ENCODE peak calls at places on chromosomes 7 and 10, in ten cellular contexts. One of them, this sample, is unnamed.

GRCh38 chr10:77805676-77806075 is 120.9 kb downstream of the DLG5 start:
- DNase-seq in iPS-NIHi11: no peak
- DNase-seq in OCI-LY7: no peak
- DNase-seq in CD4-positive, CD25-positive, alpha-beta regulatory T cell: no peak
- DNase-seq in hippocampal formation: no peak
- DNase-seq in AG04450: no peak
- DNase-seq in brain microvascular endothelial cell: no peak
- DNase-seq in CD8-positive, alpha-beta memory T cell: no peak
- DNase-seq in astrocyte of the hippocampus: no peak
- DNase-seq in heart right ventricle: no peak
- DNase-seq in this sample: no peak

GRCh38 chr10:70052462-70053211 is at the start of gene MACROH2A2:
- DNase-seq in iPS-NIHi11: peak
- DNase-seq in OCI-LY7: no peak
- DNase-seq in CD4-positive, CD25-positive, alpha-beta regulatory T cell: no peak
- DNase-seq in hippocampal formation: peak
- DNase-seq in AG04450: no peak
- DNase-seq in brain microvascular endothelial cell: peak
- DNase-seq in CD8-positive, alpha-beta memory T cell: no peak
- DNase-seq in astrocyte of the hippocampus: peak
- DNase-seq in heart right ventricle: peak
- DNase-seq in this sample: peak

GRCh38 chr10:85976267-85976793 is 390.3 kb downstream of the GRID1 start:
- DNase-seq in iPS-NIHi11: peak
- DNase-seq in OCI-LY7: no peak
- DNase-seq in CD4-positive, CD25-positive, alpha-beta regulatory T cell: no peak
- DNase-seq in hippocampal formation: no peak
- DNase-seq in AG04450: no peak
- DNase-seq in brain microvascular endothelial cell: no peak
- DNase-seq in CD8-positive, alpha-beta memory T cell: no peak
- DNase-seq in astrocyte of the hippocampus: no peak
- DNase-seq in heart right ventricle: no peak
- DNase-seq in this sample: no peak

GRCh38 chr7:38463277-38464224 is 167.6 kb downstream of the AMPH start:
- DNase-seq in iPS-NIHi11: no peak
- DNase-seq in OCI-LY7: no peak
- DNase-seq in CD4-positive, CD25-positive, alpha-beta regulatory T cell: no peak
- DNase-seq in hippocampal formation: no peak
- DNase-seq in AG04450: peak
- DNase-seq in brain microvascular endothelial cell: peak
- DNase-seq in CD8-positive, alpha-beta memory T cell: peak
- DNase-seq in astrocyte of the hippocampus: peak
- DNase-seq in heart right ventricle: peak
- DNase-seq in this sample: no peak

GRCh38 chr10:55491712-55492111 is 690.7 kb upstream of the PCDH15 start:
- DNase-seq in iPS-NIHi11: no peak
- DNase-seq in OCI-LY7: no peak
- DNase-seq in CD4-positive, CD25-positive, alpha-beta regulatory T cell: no peak
- DNase-seq in hippocampal formation: no peak
- DNase-seq in AG04450: no peak
- DNase-seq in brain microvascular endothelial cell: no peak
- DNase-seq in CD8-positive, alpha-beta memory T cell: no peak
- DNase-seq in astrocyte of the hippocampus: no peak
- DNase-seq in heart right ventricle: no peak
- DNase-seq in this sample: no peak

GRCh38 chr7:19069842-19070241 is 47.6 kb downstream of the TWIST1 start:
- DNase-seq in iPS-NIHi11: peak
- DNase-seq in OCI-LY7: no peak
- DNase-seq in CD4-positive, CD25-positive, alpha-beta regulatory T cell: no peak
- DNase-seq in hippocampal formation: no peak
- DNase-seq in AG04450: no peak
- DNase-seq in brain microvascular endothelial cell: no peak
- DNase-seq in CD8-positive, alpha-beta memory T cell: no peak
- DNase-seq in astrocyte of the hippocampus: no peak
- DNase-seq in heart right ventricle: no peak
- DNase-seq in this sample: no peak

GRCh38 chr10:30248728-30249127 is 100.3 kb downstream of the MTPAP start:
- DNase-seq in iPS-NIHi11: no peak
- DNase-seq in OCI-LY7: no peak
- DNase-seq in CD4-positive, CD25-positive, alpha-beta regulatory T cell: no peak
- DNase-seq in hippocampal formation: no peak
- DNase-seq in AG04450: no peak
- DNase-seq in brain microvascular endothelial cell: no peak
- DNase-seq in CD8-positive, alpha-beta memory T cell: no peak
- DNase-seq in astrocyte of the hippocampus: no peak
- DNase-seq in heart right ventricle: no peak
- DNase-seq in this sample: no peak

GRCh38 chr10:78343266-78343665 is 309.6 kb downstream of the RPS24 start:
- DNase-seq in iPS-NIHi11: no peak
- DNase-seq in OCI-LY7: no peak
- DNase-seq in CD4-positive, CD25-positive, alpha-beta regulatory T cell: no peak
- DNase-seq in hippocampal formation: no peak
- DNase-seq in AG04450: no peak
- DNase-seq in brain microvascular endothelial cell: no peak
- DNase-seq in CD8-positive, alpha-beta memory T cell: no peak
- DNase-seq in astrocyte of the hippocampus: no peak
- DNase-seq in heart right ventricle: no peak
- DNase-seq in this sample: no peak

GRCh38 chr10:29535012-29535777 is 99.6 kb downstream of the SVIL start:
- DNase-seq in iPS-NIHi11: peak
- DNase-seq in OCI-LY7: no peak
- DNase-seq in CD4-positive, CD25-positive, alpha-beta regulatory T cell: no peak
- DNase-seq in hippocampal formation: peak
- DNase-seq in AG04450: peak
- DNase-seq in brain microvascular endothelial cell: peak
- DNase-seq in CD8-positive, alpha-beta memory T cell: no peak
- DNase-seq in astrocyte of the hippocampus: peak
- DNase-seq in heart right ventricle: no peak
- DNase-seq in this sample: peak

GRCh38 chr7:131225619-131226101 is 102.0 kb upstream of the MKLN1 start:
- DNase-seq in iPS-NIHi11: peak
- DNase-seq in OCI-LY7: no peak
- DNase-seq in CD4-positive, CD25-positive, alpha-beta regulatory T cell: no peak
- DNase-seq in hippocampal formation: no peak
- DNase-seq in AG04450: no peak
- DNase-seq in brain microvascular endothelial cell: no peak
- DNase-seq in CD8-positive, alpha-beta memory T cell: no peak
- DNase-seq in astrocyte of the hippocampus: peak
- DNase-seq in heart right ventricle: peak
- DNase-seq in this sample: no peak

GRCh38 chr10:78754269-78755074 is 314.3 kb upstream of the ZMIZ1 start:
- DNase-seq in iPS-NIHi11: peak
- DNase-seq in OCI-LY7: no peak
- DNase-seq in CD4-positive, CD25-positive, alpha-beta regulatory T cell: no peak
- DNase-seq in hippocampal formation: no peak
- DNase-seq in AG04450: peak
- DNase-seq in brain microvascular endothelial cell: peak
- DNase-seq in CD8-positive, alpha-beta memory T cell: no peak
- DNase-seq in astrocyte of the hippocampus: peak
- DNase-seq in heart right ventricle: no peak
- DNase-seq in this sample: no peak

GRCh38 chr10:34206078-34206477 is 609.0 kb downstream of the PARD3 start:
- DNase-seq in iPS-NIHi11: no peak
- DNase-seq in OCI-LY7: no peak
- DNase-seq in CD4-positive, CD25-positive, alpha-beta regulatory T cell: no peak
- DNase-seq in hippocampal formation: no peak
- DNase-seq in AG04450: no peak
- DNase-seq in brain microvascular endothelial cell: no peak
- DNase-seq in CD8-positive, alpha-beta memory T cell: no peak
- DNase-seq in astrocyte of the hippocampus: no peak
- DNase-seq in heart right ventricle: no peak
- DNase-seq in this sample: no peak

GRCh38 chr7:76386691-76387260 is 22.7 kb downstream of the SSC4D start:
- DNase-seq in iPS-NIHi11: no peak
- DNase-seq in OCI-LY7: no peak
- DNase-seq in CD4-positive, CD25-positive, alpha-beta regulatory T cell: no peak
- DNase-seq in hippocampal formation: no peak
- DNase-seq in AG04450: no peak
- DNase-seq in brain microvascular endothelial cell: no peak
- DNase-seq in CD8-positive, alpha-beta memory T cell: no peak
- DNase-seq in astrocyte of the hippocampus: peak
- DNase-seq in heart right ventricle: no peak
- DNase-seq in this sample: no peak

GRCh38 chr7:149790754-149791360 is 17.5 kb upstream of the ZNF467 start:
- DNase-seq in iPS-NIHi11: no peak
- DNase-seq in OCI-LY7: no peak
- DNase-seq in CD4-positive, CD25-positive, alpha-beta regulatory T cell: no peak
- DNase-seq in hippocampal formation: no peak
- DNase-seq in AG04450: no peak
- DNase-seq in brain microvascular endothelial cell: no peak
- DNase-seq in CD8-positive, alpha-beta memory T cell: no peak
- DNase-seq in astrocyte of the hippocampus: no peak
- DNase-seq in heart right ventricle: no peak
- DNase-seq in this sample: no peak

GRCh38 chr10:71213127-71213616 is 802 bp downstream of the UNC5B start:
- DNase-seq in iPS-NIHi11: peak
- DNase-seq in OCI-LY7: peak
- DNase-seq in CD4-positive, CD25-positive, alpha-beta regulatory T cell: no peak
- DNase-seq in hippocampal formation: no peak
- DNase-seq in AG04450: no peak
- DNase-seq in brain microvascular endothelial cell: peak
- DNase-seq in CD8-positive, alpha-beta memory T cell: no peak
- DNase-seq in astrocyte of the hippocampus: peak
- DNase-seq in heart right ventricle: no peak
- DNase-seq in this sample: no peak

GRCh38 chr10:5927306-5927705 is 37.3 kb downstream of the FBH1 start:
- DNase-seq in iPS-NIHi11: no peak
- DNase-seq in OCI-LY7: no peak
- DNase-seq in CD4-positive, CD25-positive, alpha-beta regulatory T cell: no peak
- DNase-seq in hippocampal formation: no peak
- DNase-seq in AG04450: peak
- DNase-seq in brain microvascular endothelial cell: no peak
- DNase-seq in CD8-positive, alpha-beta memory T cell: no peak
- DNase-seq in astrocyte of the hippocampus: peak
- DNase-seq in heart right ventricle: no peak
- DNase-seq in this sample: no peak

GRCh38 chr7:22129166-22129565 is 183.5 kb upstream of the CDCA7L start:
- DNase-seq in iPS-NIHi11: no peak
- DNase-seq in OCI-LY7: no peak
- DNase-seq in CD4-positive, CD25-positive, alpha-beta regulatory T cell: no peak
- DNase-seq in hippocampal formation: no peak
- DNase-seq in AG04450: no peak
- DNase-seq in brain microvascular endothelial cell: no peak
- DNase-seq in CD8-positive, alpha-beta memory T cell: no peak
- DNase-seq in astrocyte of the hippocampus: no peak
- DNase-seq in heart right ventricle: no peak
- DNase-seq in this sample: no peak

GRCh38 chr10:114551310-114551972 is 106.6 kb downstream of the ABLIM1 start:
- DNase-seq in iPS-NIHi11: no peak
- DNase-seq in OCI-LY7: no peak
- DNase-seq in CD4-positive, CD25-positive, alpha-beta regulatory T cell: no peak
- DNase-seq in hippocampal formation: no peak
- DNase-seq in AG04450: no peak
- DNase-seq in brain microvascular endothelial cell: no peak
- DNase-seq in CD8-positive, alpha-beta memory T cell: no peak
- DNase-seq in astrocyte of the hippocampus: peak
- DNase-seq in heart right ventricle: peak
- DNase-seq in this sample: no peak

GRCh38 chr7:135160858-135161653 is 9.5 kb downstream of the CYREN start:
- DNase-seq in iPS-NIHi11: no peak
- DNase-seq in OCI-LY7: peak
- DNase-seq in CD4-positive, CD25-positive, alpha-beta regulatory T cell: no peak
- DNase-seq in hippocampal formation: no peak
- DNase-seq in AG04450: no peak
- DNase-seq in brain microvascular endothelial cell: no peak
- DNase-seq in CD8-positive, alpha-beta memory T cell: no peak
- DNase-seq in astrocyte of the hippocampus: no peak
- DNase-seq in heart right ventricle: peak
- DNase-seq in this sample: no peak

GRCh38 chr7:130430841-130431713 is 9.7 kb downstream of the CEP41 start:
- DNase-seq in iPS-NIHi11: no peak
- DNase-seq in OCI-LY7: no peak
- DNase-seq in CD4-positive, CD25-positive, alpha-beta regulatory T cell: no peak
- DNase-seq in hippocampal formation: no peak
- DNase-seq in AG04450: peak
- DNase-seq in brain microvascular endothelial cell: peak
- DNase-seq in CD8-positive, alpha-beta memory T cell: no peak
- DNase-seq in astrocyte of the hippocampus: no peak
- DNase-seq in heart right ventricle: peak
- DNase-seq in this sample: no peak

GRCh38 chr10:119293368-119293767 is 86.0 kb downstream of the GRK5 start:
- DNase-seq in iPS-NIHi11: no peak
- DNase-seq in OCI-LY7: no peak
- DNase-seq in CD4-positive, CD25-positive, alpha-beta regulatory T cell: no peak
- DNase-seq in hippocampal formation: no peak
- DNase-seq in AG04450: no peak
- DNase-seq in brain microvascular endothelial cell: no peak
- DNase-seq in CD8-positive, alpha-beta memory T cell: no peak
- DNase-seq in astrocyte of the hippocampus: no peak
- DNase-seq in heart right ventricle: no peak
- DNase-seq in this sample: no peak

GRCh38 chr10:75613685-75614587 is 182.5 kb downstream of the LRMDA start:
- DNase-seq in iPS-NIHi11: no peak
- DNase-seq in OCI-LY7: no peak
- DNase-seq in CD4-positive, CD25-positive, alpha-beta regulatory T cell: no peak
- DNase-seq in hippocampal formation: no peak
- DNase-seq in AG04450: no peak
- DNase-seq in brain microvascular endothelial cell: no peak
- DNase-seq in CD8-positive, alpha-beta memory T cell: no peak
- DNase-seq in astrocyte of the hippocampus: no peak
- DNase-seq in heart right ventricle: no peak
- DNase-seq in this sample: no peak

GRCh38 chr7:91569702-91570457 is 305.6 kb downstream of the FZD1 start:
- DNase-seq in iPS-NIHi11: no peak
- DNase-seq in OCI-LY7: no peak
- DNase-seq in CD4-positive, CD25-positive, alpha-beta regulatory T cell: no peak
- DNase-seq in hippocampal formation: no peak
- DNase-seq in AG04450: no peak
- DNase-seq in brain microvascular endothelial cell: no peak
- DNase-seq in CD8-positive, alpha-beta memory T cell: no peak
- DNase-seq in astrocyte of the hippocampus: no peak
- DNase-seq in heart right ventricle: no peak
- DNase-seq in this sample: no peak

GRCh38 chr7:112411186-112411795 is 39.0 kb upstream of the IFRD1 start:
- DNase-seq in iPS-NIHi11: no peak
- DNase-seq in OCI-LY7: no peak
- DNase-seq in CD4-positive, CD25-positive, alpha-beta regulatory T cell: no peak
- DNase-seq in hippocampal formation: no peak
- DNase-seq in AG04450: no peak
- DNase-seq in brain microvascular endothelial cell: no peak
- DNase-seq in CD8-positive, alpha-beta memory T cell: no peak
- DNase-seq in astrocyte of the hippocampus: peak
- DNase-seq in heart right ventricle: peak
- DNase-seq in this sample: peak

GRCh38 chr7:157476654-157477549 is 140.1 kb downstream of the DNAJB6 start:
- DNase-seq in iPS-NIHi11: no peak
- DNase-seq in OCI-LY7: no peak
- DNase-seq in CD4-positive, CD25-positive, alpha-beta regulatory T cell: no peak
- DNase-seq in hippocampal formation: no peak
- DNase-seq in AG04450: no peak
- DNase-seq in brain microvascular endothelial cell: no peak
- DNase-seq in CD8-positive, alpha-beta memory T cell: no peak
- DNase-seq in astrocyte of the hippocampus: no peak
- DNase-seq in heart right ventricle: no peak
- DNase-seq in this sample: no peak